ENCODE peak calls at places on chromosomes 4 and X, in six cellular contexts. One of them, this sample, is unnamed.

GRCh38 chr4:183876268-183876934 is 28.7 kb upstream of the STOX2 start:
- DNase-seq in brain microvascular endothelial cell: peak; percentile 70
- DNase-seq in PC-3: peak; percentile 16
- DNase-seq in bronchial epithelial cell: peak; percentile 90
- DNase-seq in HCT116: no peak
- DNase-seq in lower lobe of right lung: peak; percentile 88
- DNase-seq in this sample: peak; percentile 45

GRCh38 chr4:87698394-87698793 is 48.3 kb downstream of the DMP1 start:
- DNase-seq in brain microvascular endothelial cell: no peak
- DNase-seq in PC-3: no peak
- DNase-seq in bronchial epithelial cell: no peak
- DNase-seq in HCT116: no peak
- DNase-seq in lower lobe of right lung: no peak
- DNase-seq in this sample: no peak

GRCh38 chr4:16109256-16109655 is 25.4 kb upstream of the PROM1 start:
- DNase-seq in brain microvascular endothelial cell: no peak
- DNase-seq in PC-3: no peak
- DNase-seq in bronchial epithelial cell: no peak
- DNase-seq in HCT116: no peak
- DNase-seq in lower lobe of right lung: no peak
- DNase-seq in this sample: no peak

GRCh38 chr4:10403633-10404445 is 53.4 kb downstream of the ZNF518B start:
- DNase-seq in brain microvascular endothelial cell: peak; percentile 37
- DNase-seq in PC-3: peak; percentile 48
- DNase-seq in bronchial epithelial cell: peak; percentile 59
- DNase-seq in HCT116: peak; percentile 31
- DNase-seq in lower lobe of right lung: no peak
- DNase-seq in this sample: no peak

GRCh38 chr4:108901271-108901670 is 138.4 kb upstream of the ETNPPL start:
- DNase-seq in brain microvascular endothelial cell: no peak
- DNase-seq in PC-3: no peak
- DNase-seq in bronchial epithelial cell: peak; percentile 2
- DNase-seq in HCT116: no peak
- DNase-seq in lower lobe of right lung: no peak
- DNase-seq in this sample: no peak

GRCh38 chr4:168129046-168129772 is 36.9 kb downstream of the ANXA10 start:
- DNase-seq in brain microvascular endothelial cell: no peak
- DNase-seq in PC-3: no peak
- DNase-seq in bronchial epithelial cell: peak; percentile 15
- DNase-seq in HCT116: no peak
- DNase-seq in lower lobe of right lung: no peak
- DNase-seq in this sample: no peak

GRCh38 chr4:16448240-16448639 is 222.0 kb upstream of the TAPT1 start:
- DNase-seq in brain microvascular endothelial cell: no peak
- DNase-seq in PC-3: no peak
- DNase-seq in bronchial epithelial cell: no peak
- DNase-seq in HCT116: no peak
- DNase-seq in lower lobe of right lung: no peak
- DNase-seq in this sample: no peak

GRCh38 chrX:153642313-153642654 is 4.7 kb upstream of the DUSP9 start:
- DNase-seq in brain microvascular endothelial cell: no peak
- DNase-seq in PC-3: no peak
- DNase-seq in bronchial epithelial cell: no peak
- DNase-seq in HCT116: no peak
- DNase-seq in lower lobe of right lung: no peak
- DNase-seq in this sample: no peak

GRCh38 chrX:153387987-153388721 is 13.0 kb downstream of the PNMA6E start:
- DNase-seq in brain microvascular endothelial cell: no peak
- DNase-seq in PC-3: no peak
- DNase-seq in bronchial epithelial cell: no peak
- DNase-seq in HCT116: no peak
- DNase-seq in lower lobe of right lung: no peak
- DNase-seq in this sample: no peak

GRCh38 chr4:76987153-76987562 is 37.6 kb downstream of the SEPTIN11 start:
- DNase-seq in brain microvascular endothelial cell: peak; percentile 96
- DNase-seq in PC-3: no peak
- DNase-seq in bronchial epithelial cell: no peak
- DNase-seq in HCT116: no peak
- DNase-seq in lower lobe of right lung: no peak
- DNase-seq in this sample: no peak

GRCh38 chrX:53049127-53049517 is 533 bp downstream of the GPR173 start:
- DNase-seq in brain microvascular endothelial cell: no peak
- DNase-seq in PC-3: no peak
- DNase-seq in bronchial epithelial cell: no peak
- DNase-seq in HCT116: no peak
- DNase-seq in lower lobe of right lung: no peak
- DNase-seq in this sample: no peak

GRCh38 chr4:156889616-156890594 is 81.7 kb downstream of the PDGFC start:
- DNase-seq in brain microvascular endothelial cell: peak; percentile 52
- DNase-seq in PC-3: no peak
- DNase-seq in bronchial epithelial cell: peak; percentile 68
- DNase-seq in HCT116: no peak
- DNase-seq in lower lobe of right lung: no peak
- DNase-seq in this sample: peak; percentile 90

GRCh38 chr4:104022871-104023270 is 303.1 kb upstream of the TACR3 start:
- DNase-seq in brain microvascular endothelial cell: no peak
- DNase-seq in PC-3: no peak
- DNase-seq in bronchial epithelial cell: no peak
- DNase-seq in HCT116: no peak
- DNase-seq in lower lobe of right lung: no peak
- DNase-seq in this sample: no peak

GRCh38 chr4:100581337-100581736 is 63.5 kb upstream of the EMCN start:
- DNase-seq in brain microvascular endothelial cell: no peak
- DNase-seq in PC-3: peak; percentile 87
- DNase-seq in bronchial epithelial cell: peak; percentile 92
- DNase-seq in HCT116: peak; percentile 53
- DNase-seq in lower lobe of right lung: no peak
- DNase-seq in this sample: no peak

GRCh38 chr4:41822326-41822725 is 73.8 kb upstream of the PHOX2B start:
- DNase-seq in brain microvascular endothelial cell: no peak
- DNase-seq in PC-3: no peak
- DNase-seq in bronchial epithelial cell: no peak
- DNase-seq in HCT116: no peak
- DNase-seq in lower lobe of right lung: no peak
- DNase-seq in this sample: no peak

GRCh38 chr4:1524761-1525160 is 118.5 kb upstream of the NKX1-1 start:
- DNase-seq in brain microvascular endothelial cell: no peak
- DNase-seq in PC-3: no peak
- DNase-seq in bronchial epithelial cell: no peak
- DNase-seq in HCT116: no peak
- DNase-seq in lower lobe of right lung: peak; percentile 10
- DNase-seq in this sample: no peak

GRCh38 chr4:151409470-151410313 is 716 bp downstream of the FHIP1A start:
- DNase-seq in brain microvascular endothelial cell: no peak
- DNase-seq in PC-3: peak; percentile 52
- DNase-seq in bronchial epithelial cell: peak; percentile 86
- DNase-seq in HCT116: peak; percentile 3
- DNase-seq in lower lobe of right lung: peak; percentile 47
- DNase-seq in this sample: no peak

GRCh38 chrX:43964936-43965335 is 8.3 kb downstream of the NDP start:
- DNase-seq in brain microvascular endothelial cell: no peak
- DNase-seq in PC-3: peak; percentile 18
- DNase-seq in bronchial epithelial cell: peak; percentile 22
- DNase-seq in HCT116: no peak
- DNase-seq in lower lobe of right lung: no peak
- DNase-seq in this sample: no peak

GRCh38 chr4:55074386-55074785 is 51.0 kb downstream of the KDR start:
- DNase-seq in brain microvascular endothelial cell: peak; percentile 73
- DNase-seq in PC-3: peak; percentile 12
- DNase-seq in bronchial epithelial cell: no peak
- DNase-seq in HCT116: no peak
- DNase-seq in lower lobe of right lung: no peak
- DNase-seq in this sample: no peak

GRCh38 chr4:72843466-72843865 is 226.1 kb downstream of the COX18 start:
- DNase-seq in brain microvascular endothelial cell: peak; percentile 14
- DNase-seq in PC-3: no peak
- DNase-seq in bronchial epithelial cell: no peak
- DNase-seq in HCT116: no peak
- DNase-seq in lower lobe of right lung: no peak
- DNase-seq in this sample: no peak

GRCh38 chr4:98260047-98260578 is 1.1 kb upstream of the RAP1GDS1 start:
- DNase-seq in brain microvascular endothelial cell: no peak
- DNase-seq in PC-3: peak; percentile 19
- DNase-seq in bronchial epithelial cell: peak; percentile 22
- DNase-seq in HCT116: peak; percentile 7
- DNase-seq in lower lobe of right lung: no peak
- DNase-seq in this sample: no peak

GRCh38 chrX:136954930-136955329 is 74.4 kb upstream of the RBMX start:
- DNase-seq in brain microvascular endothelial cell: no peak
- DNase-seq in PC-3: peak; percentile 52
- DNase-seq in bronchial epithelial cell: peak; percentile 13
- DNase-seq in HCT116: peak; percentile 0
- DNase-seq in lower lobe of right lung: no peak
- DNase-seq in this sample: no peak

GRCh38 chr4:10003666-10004065 is 17.6 kb downstream of the SLC2A9 start:
- DNase-seq in brain microvascular endothelial cell: no peak
- DNase-seq in PC-3: no peak
- DNase-seq in bronchial epithelial cell: peak; percentile 93
- DNase-seq in HCT116: no peak
- DNase-seq in lower lobe of right lung: no peak
- DNase-seq in this sample: no peak

GRCh38 chr4:141860974-141861373 is 224.6 kb downstream of the IL15 start:
- DNase-seq in brain microvascular endothelial cell: no peak
- DNase-seq in PC-3: peak; percentile 61
- DNase-seq in bronchial epithelial cell: peak; percentile 23
- DNase-seq in HCT116: peak; percentile 16
- DNase-seq in lower lobe of right lung: no peak
- DNase-seq in this sample: no peak

GRCh38 chrX:39248330-39248729 is 447.1 kb downstream of the MID1IP1 start:
- DNase-seq in brain microvascular endothelial cell: no peak
- DNase-seq in PC-3: no peak
- DNase-seq in bronchial epithelial cell: no peak
- DNase-seq in HCT116: no peak
- DNase-seq in lower lobe of right lung: no peak
- DNase-seq in this sample: no peak

GRCh38 chrX:103656623-103657022 is 27.8 kb downstream of the TCEAL1 start:
- DNase-seq in brain microvascular endothelial cell: peak; percentile 62
- DNase-seq in PC-3: peak; percentile 95
- DNase-seq in bronchial epithelial cell: peak; percentile 90
- DNase-seq in HCT116: peak; percentile 60
- DNase-seq in lower lobe of right lung: no peak
- DNase-seq in this sample: peak; percentile 50

GRCh38 chrX:80808854-80809493 is 703 bp downstream of the BRWD3 start:
- DNase-seq in brain microvascular endothelial cell: no peak
- DNase-seq in PC-3: peak; percentile 41
- DNase-seq in bronchial epithelial cell: peak; percentile 28
- DNase-seq in HCT116: no peak
- DNase-seq in lower lobe of right lung: no peak
- DNase-seq in this sample: no peak

GRCh38 chr4:84966382-84967291 is at the start of gene WDFY3:
- DNase-seq in brain microvascular endothelial cell: peak; percentile 89
- DNase-seq in PC-3: peak; percentile 80
- DNase-seq in bronchial epithelial cell: peak; percentile 79
- DNase-seq in HCT116: peak; percentile 71
- DNase-seq in lower lobe of right lung: peak; percentile 85
- DNase-seq in this sample: peak; percentile 70

GRCh38 chr4:40599431-40599830 is 30.2 kb downstream of the RBM47 start:
- DNase-seq in brain microvascular endothelial cell: no peak
- DNase-seq in PC-3: no peak
- DNase-seq in bronchial epithelial cell: no peak
- DNase-seq in HCT116: no peak
- DNase-seq in lower lobe of right lung: no peak
- DNase-seq in this sample: no peak

GRCh38 chrX:29145316-29145715 is 558.1 kb downstream of the IL1RAPL1 start:
- DNase-seq in brain microvascular endothelial cell: no peak
- DNase-seq in PC-3: no peak
- DNase-seq in bronchial epithelial cell: no peak
- DNase-seq in HCT116: no peak
- DNase-seq in lower lobe of right lung: no peak
- DNase-seq in this sample: no peak

GRCh38 chr4:120769227-120769626 is 153.3 kb downstream of the PRDM5 start:
- DNase-seq in brain microvascular endothelial cell: peak; percentile 92
- DNase-seq in PC-3: no peak
- DNase-seq in bronchial epithelial cell: no peak
- DNase-seq in HCT116: peak; percentile 16
- DNase-seq in lower lobe of right lung: no peak
- DNase-seq in this sample: no peak

GRCh38 chr4:2432991-2433530 is 14.3 kb downstream of the CFAP99 start:
- DNase-seq in brain microvascular endothelial cell: peak; percentile 72
- DNase-seq in PC-3: peak; percentile 32
- DNase-seq in bronchial epithelial cell: no peak
- DNase-seq in HCT116: no peak
- DNase-seq in lower lobe of right lung: no peak
- DNase-seq in this sample: no peak

GRCh38 chr4:128590773-128591172 is 218.7 kb upstream of the JADE1 start:
- DNase-seq in brain microvascular endothelial cell: no peak
- DNase-seq in PC-3: no peak
- DNase-seq in bronchial epithelial cell: no peak
- DNase-seq in HCT116: no peak
- DNase-seq in lower lobe of right lung: no peak
- DNase-seq in this sample: no peak
- TF ChIP-seq CTCF in brain microvascular endothelial cell: no peak
- TF ChIP-seq CTCF in PC-3: no peak
- TF ChIP-seq CTCF in bronchial epithelial cell: no peak
- TF ChIP-seq CTCF in HCT116: no peak
- TF ChIP-seq CTCF in lower lobe of right lung: no peak
- TF ChIP-seq CTCF in this sample: no peak

GRCh38 chr4:186228514-186228894 is 1.2 kb downstream of the KLKB1 start:
- DNase-seq in brain microvascular endothelial cell: no peak
- DNase-seq in PC-3: no peak
- DNase-seq in bronchial epithelial cell: no peak
- DNase-seq in HCT116: no peak
- DNase-seq in lower lobe of right lung: no peak
- DNase-seq in this sample: no peak
- H3K4me3 ChIP-seq in brain microvascular endothelial cell: no peak overlapping the region
- H3K4me3 ChIP-seq in PC-3: no peak overlapping the region
- H3K4me3 ChIP-seq in bronchial epithelial cell: no peak overlapping the region
- H3K4me3 ChIP-seq in HCT116: no peak overlapping the region
- H3K4me3 ChIP-seq in lower lobe of right lung: no peak overlapping the region
- H3K4me3 ChIP-seq in this sample: no peak overlapping the region

GRCh38 chrX:154805696-154806091 is 409 bp upstream of the MPP1 start:
- DNase-seq in brain microvascular endothelial cell: no peak
- DNase-seq in PC-3: no peak
- DNase-seq in bronchial epithelial cell: peak; percentile 5
- DNase-seq in HCT116: no peak
- DNase-seq in lower lobe of right lung: no peak
- DNase-seq in this sample: no peak
- H3K27me3 ChIP-seq in brain microvascular endothelial cell: no peaks in the 10 kb centered on the region
- H3K27me3 ChIP-seq in PC-3: no peaks in the 10 kb centered on the region
- H3K27me3 ChIP-seq in bronchial epithelial cell: no peaks in the 10 kb centered on the region
- H3K27me3 ChIP-seq in HCT116: no peaks in the 10 kb centered on the region
- H3K27me3 ChIP-seq in lower lobe of right lung: no peaks in the 10 kb centered on the region
- H3K27me3 ChIP-seq in this sample: no peaks in the 10 kb centered on the region

GRCh38 chrX:124228849-124229248 is 103.6 kb upstream of the TEX13D start:
- DNase-seq in brain microvascular endothelial cell: no peak
- DNase-seq in PC-3: no peak
- DNase-seq in bronchial epithelial cell: no peak
- DNase-seq in HCT116: no peak
- DNase-seq in lower lobe of right lung: no peak
- DNase-seq in this sample: no peak
- TF ChIP-seq CTCF in brain microvascular endothelial cell: no peak
- TF ChIP-seq CTCF in PC-3: no peak
- TF ChIP-seq CTCF in bronchial epithelial cell: no peak
- TF ChIP-seq CTCF in HCT116: no peak
- TF ChIP-seq CTCF in lower lobe of right lung: no peak
- TF ChIP-seq CTCF in this sample: no peak

GRCh38 chrX:68832101-68832416 is 3.2 kb downstream of the EFNB1 start:
- DNase-seq in brain microvascular endothelial cell: peak; percentile 60
- DNase-seq in PC-3: peak; percentile 70
- DNase-seq in bronchial epithelial cell: peak; percentile 47
- DNase-seq in HCT116: no peak
- DNase-seq in lower lobe of right lung: peak; percentile 58
- DNase-seq in this sample: peak; percentile 23
- H3K4me3 ChIP-seq in brain microvascular endothelial cell: peak overlapping the region; percentile 70
- H3K4me3 ChIP-seq in PC-3: peak overlapping the region; percentile 93
- H3K4me3 ChIP-seq in bronchial epithelial cell: peak overlapping the region; percentile 79
- H3K4me3 ChIP-seq in HCT116: no peak overlapping the region
- H3K4me3 ChIP-seq in lower lobe of right lung: peak overlapping the region; percentile 75
- H3K4me3 ChIP-seq in this sample: peak overlapping the region; percentile 77

This sample was measured in kidney epithelial cell.